ENCODE peak calls at places on chromosomes 13 and 19, in six cellular contexts. M is left ventricle myocardium superior; F is T follicular helper cell; X is stimulated activated CD4-positive, alpha-beta T cell treated with anti-CD3 and anti-CD28 coated beads, Interleukin-12 subunit alpha, Interleukin-12 subunit beta, amount 100 ng/mL, for 48 hours; D is hepatocyte; C is iPS-NIHi11. A is an unnamed sample.

GRCh38 chr13:109631069-109631468 is 155.3 kb downstream of the IRS2 start:
- DNase-seq in M (no peak), X (no peak), C (no peak), D (no peak), F (no peak), A (no peak)

GRCh38 chr19:41626877-41627276 is at the start of gene CEACAM4:
- DNase-seq in F (no peak), X (no peak), D (no peak), M (peak), C (no peak), A (peak)

GRCh38 chr13:114130708-114131580 is 1.5 kb downstream of the RASA3 start:
- DNase-seq in C (no peak), X (peak), F (peak), D (peak), M (peak), A (peak)

GRCh38 chr19:4415352-4415751 is 12.9 kb downstream of the CHAF1A start:
- DNase-seq in D (no peak), M (no peak), X (no peak), F (no peak), C (peak), A (no peak)

GRCh38 chr19:52638601-52639000 is 446 bp upstream of the ZNF83 start:
- DNase-seq in F (no peak), C (peak), M (peak), D (peak), X (no peak), A (peak)

GRCh38 chr19:40251991-40252390 is 25.5 kb upstream of the CCNP start:
- DNase-seq in F (no peak), D (no peak), M (no peak), X (no peak), C (no peak), A (peak)

GRCh38 chr19:8835877-8836276 is 3.7 kb downstream of the MBD3L1 start:
- DNase-seq in D (no peak), F (no peak), X (no peak), C (no peak), M (no peak), A (no peak)

GRCh38 chr19:39524495-39524894 is 8.2 kb downstream of the EID2B start:
- DNase-seq in M (no peak), F (no peak), C (no peak), D (peak), X (no peak), A (no peak)

GRCh38 chr13:34364633-34365032 is 546.7 kb downstream of the RFC3 start:
- DNase-seq in F (no peak), C (no peak), X (no peak), D (peak), M (no peak), A (no peak)

A was measured in Right ventricle myocardium superior.